ENCODE peak calls at places on chromosomes 2 and 18, in eight cellular contexts. V, A, Z, C, L, I, J and O are unnamed samples.

GRCh38 chr2:11738589-11739436 is 7.6 kb upstream of the LPIN1 start:
- DNase-seq in I (peak), V (peak), Z (peak), C (no peak), L (peak), A (peak), J (peak), O (peak)

GRCh38 chr2:25279091-25279651 is 62.6 kb downstream of the DNMT3A start:
- DNase-seq in V (peak), J (peak), L (peak), C (peak), Z (no peak), A (peak), I (peak), O (peak)

GRCh38 chr18:59878644-59879043 is 21.2 kb upstream of the PMAIP1 start:
- DNase-seq in V (no peak), L (no peak), C (no peak), A (no peak), I (no peak), Z (no peak), J (no peak), O (no peak)

GRCh38 chr2:126029316-126029715 is 626.6 kb upstream of the GYPC start:
- DNase-seq in A (no peak), V (no peak), C (no peak), L (no peak), Z (no peak), I (no peak), J (no peak), O (no peak)

GRCh38 chr18:7207366-7207765 is 23.5 kb upstream of the LRRC30 start:
- DNase-seq in L (no peak), J (no peak), A (no peak), C (no peak), Z (no peak), I (no peak), V (no peak), O (no peak)

GRCh38 chr2:239912171-239912937 is 112.8 kb downstream of the NDUFA10 start:
- DNase-seq in A (peak), V (no peak), L (peak), C (peak), Z (no peak), I (no peak), J (no peak), O (no peak)

GRCh38 chr18:8615397-8616025 is 6.3 kb downstream of the RAB12 start:
- DNase-seq in L (peak), A (no peak), V (peak), J (peak), Z (peak), I (peak), C (no peak), O (no peak)

GRCh38 chr2:23541453-23542334 is 156.7 kb downstream of the KLHL29 start:
- DNase-seq in I (no peak), L (peak), J (peak), A (no peak), Z (no peak), C (no peak), V (peak), O (peak)

GRCh38 chr2:17899871-17900270 is 21.4 kb downstream of the KCNS3 start:
- DNase-seq in I (no peak), L (no peak), V (no peak), A (no peak), Z (no peak), C (no peak), J (no peak), O (no peak)

GRCh38 chr2:100427627-100428258 is 10.3 kb upstream of the CHST10 start:
- DNase-seq in V (peak), Z (peak), L (peak), J (peak), C (no peak), I (peak), A (no peak), O (peak)

GRCh38 chr18:1663879-1664705 is 759.4 kb downstream of the ADCYAP1 start:
- DNase-seq in C (peak), Z (peak), V (peak), J (no peak), I (peak), L (peak), A (peak), O (peak)

GRCh38 chr18:52312321-52312720 is 27.7 kb upstream of the DCC start:
- DNase-seq in V (no peak), L (no peak), J (no peak), I (no peak), C (no peak), Z (no peak), A (no peak), O (no peak)

GRCh38 chr2:37786854-37787253 is 115.4 kb upstream of the CDC42EP3 start:
- DNase-seq in C (no peak), L (no peak), I (no peak), J (no peak), A (no peak), Z (peak), V (no peak), O (no peak)

GRCh38 chr18:74499633-74500032 is 3.5 kb downstream of the CNDP2 start:
- DNase-seq in L (no peak), I (no peak), J (peak), A (no peak), Z (no peak), C (peak), V (peak), O (peak)
- TF ChIP-seq POLR2A in L (no peak), I (no peak), J (no peak), A (no peak), Z (no peak), C (no peak), V (no peak), O (no peak)

GRCh38 chr2:160407393-160408204 is 86.0 kb downstream of the RBMS1 start:
- DNase-seq in Z (peak), A (peak), L (peak), I (peak), C (peak), J (peak), V (peak), O (peak)
- TF ChIP-seq CTCF in Z (peak), A (peak), L (peak), I (no peak), C (no peak), J (no peak), V (peak), O (no peak)

GRCh38 chr2:65360441-65360840 is 72.0 kb downstream of the SPRED2 start:
- DNase-seq in Z (no peak), A (no peak), V (no peak), J (no peak), L (no peak), I (no peak), C (no peak), O (no peak)
- TF ChIP-seq POLR2A in Z (no peak), A (no peak), V (no peak), J (no peak), L (no peak), I (no peak), C (no peak), O (no peak)

DNA sequence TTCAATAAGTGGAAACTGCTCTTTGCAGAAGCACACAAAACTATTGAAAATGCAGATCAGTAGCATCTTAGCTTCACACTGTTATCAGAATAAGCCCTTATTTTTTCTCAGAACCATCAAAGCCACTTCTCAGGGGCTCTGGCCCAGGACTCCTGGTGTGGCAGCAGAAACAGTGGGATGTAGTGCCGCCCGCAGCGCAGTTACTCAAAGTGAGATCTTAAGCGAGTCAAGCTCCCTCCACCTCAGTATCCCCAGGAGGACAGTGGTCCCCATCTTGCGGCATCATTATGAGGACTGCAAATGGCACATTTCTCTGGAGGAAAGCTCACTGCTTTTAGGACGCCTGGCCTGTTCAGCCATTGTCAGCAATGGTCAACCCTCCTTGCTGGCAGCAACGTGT is 60.0 kb downstream of the MBP start:
- DNase-seq in C (no peak), I (no peak), A (no peak), L (no peak), V (no peak), J (no peak), Z (no peak), O (no peak)
- TF ChIP-seq CTCF in C (no peak), I (no peak), A (no peak), L (no peak), V (no peak), J (no peak), Z (no peak), O (no peak)

GRCh38 chr2:162074937-162075688 is 1.1 kb upstream of the DPP4 start:
- DNase-seq in Z (no peak), I (no peak), J (no peak), A (no peak), C (no peak), V (no peak), L (no peak), O (no peak)

GRCh38 chr2:162072976-162073775 is 839 bp downstream of the DPP4 start:
- DNase-seq in Z (no peak), L (peak), I (peak), A (no peak), J (peak), C (no peak), V (no peak), O (peak)

GRCh38 chr2:162074579-162074922 is 536 bp upstream of the DPP4 start:
- DNase-seq in C (no peak), I (no peak), A (no peak), V (no peak), J (no peak), L (no peak), Z (no peak), O (no peak)

GRCh38 chr2:162075689-162076132 is 1.7 kb upstream of the DPP4 start:
- DNase-seq in C (no peak), J (no peak), I (no peak), V (no peak), L (no peak), Z (no peak), A (no peak), O (no peak)

GRCh38 chr2:162073776-162074578 is at the start of gene DPP4:
- DNase-seq in A (peak), J (peak), L (peak), Z (peak), C (peak), V (peak), I (peak), O (no peak)
- TF ChIP-seq POLR2A in A (no peak), J (no peak), L (no peak), Z (no peak), C (no peak), V (no peak), I (no peak), O (no peak)

GRCh38 chr2:130286983-130287655 is 55.6 kb upstream of the IMP4 start:
- DNase-seq in J (no peak), I (no peak), A (no peak), L (no peak), V (no peak), C (peak), Z (no peak), O (no peak)

GRCh38 chr2:130289780-130290179 is 52.9 kb upstream of the IMP4 start:
- DNase-seq in I (no peak), Z (no peak), A (no peak), J (no peak), V (no peak), C (no peak), L (no peak), O (no peak)

GRCh38 chr2:130287656-130288026 is 55.1 kb upstream of the IMP4 start:
- DNase-seq in Z (no peak), L (no peak), A (no peak), V (no peak), J (no peak), C (peak), I (no peak), O (no peak)

DNA sequence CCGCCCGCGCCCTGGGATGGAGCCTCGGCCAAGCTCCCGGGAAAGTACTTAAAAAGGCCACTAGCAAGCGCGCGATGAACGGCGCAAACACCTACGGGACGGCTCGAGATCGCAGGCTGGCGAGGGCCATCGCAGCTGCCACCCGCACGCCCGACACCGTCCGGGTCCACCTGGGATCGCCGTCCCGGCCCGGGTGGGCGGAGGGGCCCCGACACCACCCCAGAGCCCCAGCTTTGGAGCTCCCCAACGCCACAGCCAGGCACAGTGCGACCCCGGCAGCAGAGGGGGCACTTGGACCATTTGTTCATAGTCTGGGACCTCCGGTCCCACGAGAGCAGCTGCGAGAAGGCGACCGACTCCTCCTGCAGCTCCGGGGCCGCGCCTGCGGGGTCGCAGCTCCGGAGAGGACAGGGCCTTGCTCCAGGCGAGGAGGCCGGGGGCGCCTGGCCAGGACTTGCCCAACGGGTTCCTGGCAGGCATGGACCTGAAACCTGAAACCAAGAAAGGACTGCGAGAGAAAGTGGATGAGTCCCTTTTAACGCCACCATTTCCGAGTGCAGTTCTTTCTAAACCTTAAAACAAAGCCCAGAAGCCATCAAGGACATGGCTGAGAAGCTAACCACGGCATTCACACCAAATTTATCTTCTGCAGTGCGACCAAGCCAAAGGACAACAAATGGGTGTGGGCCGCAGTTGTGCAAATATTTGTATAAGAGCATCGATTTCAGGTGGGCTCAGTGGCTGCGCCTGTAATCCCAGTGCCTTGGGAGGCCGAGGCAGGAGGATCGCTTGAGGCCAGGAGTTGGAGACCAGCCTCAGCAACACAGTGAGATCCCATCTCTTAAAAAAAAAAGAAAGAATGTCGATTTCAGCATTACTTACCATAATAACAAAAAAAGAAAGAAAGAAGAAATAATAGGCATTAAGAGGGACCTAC is 54.0 kb upstream of the IMP4 start:
- DNase-seq in A (no peak), Z (no peak), L (no peak), V (no peak), I (no peak), J (no peak), C (peak), O (no peak)
- TF ChIP-seq CTCF in A (no peak), Z (no peak), L (no peak), V (no peak), I (no peak), J (no peak), C (no peak), O (no peak)

GRCh38 chr18:64438178-64438577 is 289.3 kb upstream of the LINC00305 start:
- DNase-seq in L (no peak), I (no peak), A (no peak), J (no peak), V (no peak), C (no peak), Z (no peak), O (no peak)

GRCh38 chr18:64436111-64436510 is 287.2 kb upstream of the LINC00305 start:
- DNase-seq in J (no peak), L (no peak), C (no peak), V (no peak), Z (no peak), A (no peak), I (no peak), O (no peak)
- TF ChIP-seq POLR2A in J (no peak), L (no peak), C (no peak), V (no peak), Z (no peak), A (no peak), I (no peak), O (no peak)

DNA sequence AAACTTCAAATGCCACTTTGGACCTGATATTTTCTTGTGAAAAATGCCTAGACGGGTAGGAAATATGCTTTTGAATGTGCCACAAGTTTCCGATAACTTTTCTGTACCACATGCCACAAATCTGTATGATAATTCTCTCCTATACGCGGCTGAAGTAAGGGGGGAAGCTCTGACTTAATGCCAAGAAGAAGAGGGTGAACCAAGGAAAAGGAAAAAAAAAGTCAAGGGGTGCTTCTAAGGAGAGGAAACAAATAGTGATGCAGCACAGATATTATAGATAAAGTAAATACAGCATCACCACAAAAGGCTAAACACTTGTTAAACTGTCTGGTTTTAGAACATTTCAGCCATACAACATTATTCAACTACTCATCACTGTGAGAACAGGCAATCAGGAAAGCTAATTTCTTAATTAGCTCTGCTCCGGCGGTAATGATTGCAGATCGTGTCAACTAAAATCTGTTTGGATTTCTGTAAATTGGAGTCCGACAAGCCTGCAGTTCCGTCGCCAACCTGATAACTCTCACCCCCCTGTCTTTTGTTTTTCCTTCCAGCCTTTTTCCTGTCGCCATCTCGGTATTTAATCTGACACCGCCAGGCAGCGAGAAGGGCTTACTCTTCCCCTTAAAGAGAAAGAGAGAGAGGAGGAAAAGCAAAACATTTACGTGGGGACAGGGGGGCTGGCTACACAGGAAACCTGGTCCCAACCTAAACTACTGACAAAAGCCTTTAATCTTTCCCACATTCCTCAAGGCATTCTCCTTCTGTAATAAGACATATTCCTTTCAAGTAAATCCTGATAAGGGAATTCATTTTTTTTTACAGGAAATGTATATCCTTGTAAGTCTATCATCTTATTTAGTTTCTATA is 67.5 kb downstream of the ZEB2 start:
- DNase-seq in C (no peak), V (no peak), L (peak), Z (peak), A (no peak), I (peak), J (no peak), O (no peak)
- TF ChIP-seq CTCF in C (no peak), V (no peak), L (no peak), Z (no peak), A (peak), I (peak), J (no peak), O (peak)